ENCODE peak calls at places on chromosomes 16 and 17, in nine cellular contexts. One of them, this sample, is unnamed.

GRCh38 chr16:75225678-75226515 is 7.1 kb downstream of the CTRB1 start:
- DNase-seq in stimulated activated CD4-positive, alpha-beta T cell treated with anti-CD3 and anti-CD28 coated beads, Interleukin-4, amount 100 ng/mL, for 4 hours: no peak
- DNase-seq in activated CD4-positive, alpha-beta T cell treated with anti-CD3 and anti-CD28 coated beads, Interleukin-2, amount 50 U/mL, for 48 hours: no peak
- DNase-seq in CD4-positive, CD25-positive, alpha-beta regulatory T cell: no peak
- DNase-seq in adipocyte: no peak
- DNase-seq in stromal cell of bone marrow: no peak
- DNase-seq in neural progenitor cell: no peak
- DNase-seq in amniotic epithelial cell: no peak
- DNase-seq in activated naive CD4-positive, alpha-beta T cell treated with anti-CD3 and anti-CD28 coated beads, Interleukin-2, amount 10 ng/mL, durations not matched to agents 7 days and 5 days: no peak
- DNase-seq in this sample: no peak

GRCh38 chr17:67818110-67819002 is 6.9 kb upstream of the BPTF start:
- DNase-seq in stimulated activated CD4-positive, alpha-beta T cell treated with anti-CD3 and anti-CD28 coated beads, Interleukin-4, amount 100 ng/mL, for 4 hours: no peak
- DNase-seq in activated CD4-positive, alpha-beta T cell treated with anti-CD3 and anti-CD28 coated beads, Interleukin-2, amount 50 U/mL, for 48 hours: no peak
- DNase-seq in CD4-positive, CD25-positive, alpha-beta regulatory T cell: no peak
- DNase-seq in adipocyte: no peak
- DNase-seq in stromal cell of bone marrow: no peak
- DNase-seq in neural progenitor cell: no peak
- DNase-seq in amniotic epithelial cell: no peak
- DNase-seq in activated naive CD4-positive, alpha-beta T cell treated with anti-CD3 and anti-CD28 coated beads, Interleukin-2, amount 10 ng/mL, durations not matched to agents 7 days and 5 days: no peak
- DNase-seq in this sample: no peak

GRCh38 chr16:3484328-3485096 is 10.8 kb downstream of the C16orf90 start:
- DNase-seq in stimulated activated CD4-positive, alpha-beta T cell treated with anti-CD3 and anti-CD28 coated beads, Interleukin-4, amount 100 ng/mL, for 4 hours: no peak
- DNase-seq in activated CD4-positive, alpha-beta T cell treated with anti-CD3 and anti-CD28 coated beads, Interleukin-2, amount 50 U/mL, for 48 hours: no peak
- DNase-seq in CD4-positive, CD25-positive, alpha-beta regulatory T cell: no peak
- DNase-seq in adipocyte: no peak
- DNase-seq in stromal cell of bone marrow: no peak
- DNase-seq in neural progenitor cell: no peak
- DNase-seq in amniotic epithelial cell: no peak
- DNase-seq in activated naive CD4-positive, alpha-beta T cell treated with anti-CD3 and anti-CD28 coated beads, Interleukin-2, amount 10 ng/mL, durations not matched to agents 7 days and 5 days: no peak
- DNase-seq in this sample: no peak

GRCh38 chr17:51585514-51586104 is 325.3 kb downstream of the UTP18 start:
- DNase-seq in stimulated activated CD4-positive, alpha-beta T cell treated with anti-CD3 and anti-CD28 coated beads, Interleukin-4, amount 100 ng/mL, for 4 hours: no peak
- DNase-seq in activated CD4-positive, alpha-beta T cell treated with anti-CD3 and anti-CD28 coated beads, Interleukin-2, amount 50 U/mL, for 48 hours: peak; percentile 3
- DNase-seq in CD4-positive, CD25-positive, alpha-beta regulatory T cell: peak; percentile 10
- DNase-seq in adipocyte: no peak
- DNase-seq in stromal cell of bone marrow: no peak
- DNase-seq in neural progenitor cell: peak; percentile 66
- DNase-seq in amniotic epithelial cell: no peak
- DNase-seq in activated naive CD4-positive, alpha-beta T cell treated with anti-CD3 and anti-CD28 coated beads, Interleukin-2, amount 10 ng/mL, durations not matched to agents 7 days and 5 days: no peak
- DNase-seq in this sample: no peak

GRCh38 chr17:19387921-19388521 is 1.0 kb upstream of the MFAP4 start:
- DNase-seq in stimulated activated CD4-positive, alpha-beta T cell treated with anti-CD3 and anti-CD28 coated beads, Interleukin-4, amount 100 ng/mL, for 4 hours: no peak
- DNase-seq in activated CD4-positive, alpha-beta T cell treated with anti-CD3 and anti-CD28 coated beads, Interleukin-2, amount 50 U/mL, for 48 hours: no peak
- DNase-seq in CD4-positive, CD25-positive, alpha-beta regulatory T cell: no peak
- DNase-seq in adipocyte: peak; percentile 84
- DNase-seq in stromal cell of bone marrow: peak; percentile 59
- DNase-seq in neural progenitor cell: no peak
- DNase-seq in amniotic epithelial cell: peak; percentile 77
- DNase-seq in activated naive CD4-positive, alpha-beta T cell treated with anti-CD3 and anti-CD28 coated beads, Interleukin-2, amount 10 ng/mL, durations not matched to agents 7 days and 5 days: no peak
- DNase-seq in this sample: no peak

GRCh38 chr16:88345943-88346560 is 36.7 kb upstream of the ZNF469 start:
- DNase-seq in stimulated activated CD4-positive, alpha-beta T cell treated with anti-CD3 and anti-CD28 coated beads, Interleukin-4, amount 100 ng/mL, for 4 hours: no peak
- DNase-seq in activated CD4-positive, alpha-beta T cell treated with anti-CD3 and anti-CD28 coated beads, Interleukin-2, amount 50 U/mL, for 48 hours: no peak
- DNase-seq in CD4-positive, CD25-positive, alpha-beta regulatory T cell: no peak
- DNase-seq in adipocyte: no peak
- DNase-seq in stromal cell of bone marrow: no peak
- DNase-seq in neural progenitor cell: no peak
- DNase-seq in amniotic epithelial cell: no peak
- DNase-seq in activated naive CD4-positive, alpha-beta T cell treated with anti-CD3 and anti-CD28 coated beads, Interleukin-2, amount 10 ng/mL, durations not matched to agents 7 days and 5 days: no peak
- DNase-seq in this sample: no peak

GRCh38 chr17:27408891-27409290 is 47.4 kb upstream of the KSR1 start:
- DNase-seq in stimulated activated CD4-positive, alpha-beta T cell treated with anti-CD3 and anti-CD28 coated beads, Interleukin-4, amount 100 ng/mL, for 4 hours: no peak
- DNase-seq in activated CD4-positive, alpha-beta T cell treated with anti-CD3 and anti-CD28 coated beads, Interleukin-2, amount 50 U/mL, for 48 hours: no peak
- DNase-seq in CD4-positive, CD25-positive, alpha-beta regulatory T cell: no peak
- DNase-seq in adipocyte: peak; percentile 36
- DNase-seq in stromal cell of bone marrow: peak; percentile 5
- DNase-seq in neural progenitor cell: no peak
- DNase-seq in amniotic epithelial cell: peak; percentile 15
- DNase-seq in activated naive CD4-positive, alpha-beta T cell treated with anti-CD3 and anti-CD28 coated beads, Interleukin-2, amount 10 ng/mL, durations not matched to agents 7 days and 5 days: no peak
- DNase-seq in this sample: no peak

GRCh38 chr17:36608794-36609497 is 7.6 kb downstream of the MRM1 start:
- DNase-seq in stimulated activated CD4-positive, alpha-beta T cell treated with anti-CD3 and anti-CD28 coated beads, Interleukin-4, amount 100 ng/mL, for 4 hours: no peak
- DNase-seq in activated CD4-positive, alpha-beta T cell treated with anti-CD3 and anti-CD28 coated beads, Interleukin-2, amount 50 U/mL, for 48 hours: no peak
- DNase-seq in CD4-positive, CD25-positive, alpha-beta regulatory T cell: peak; percentile 36
- DNase-seq in adipocyte: peak; percentile 77
- DNase-seq in stromal cell of bone marrow: peak; percentile 51
- DNase-seq in neural progenitor cell: peak; percentile 69
- DNase-seq in amniotic epithelial cell: peak; percentile 68
- DNase-seq in activated naive CD4-positive, alpha-beta T cell treated with anti-CD3 and anti-CD28 coated beads, Interleukin-2, amount 10 ng/mL, durations not matched to agents 7 days and 5 days: peak; percentile 37
- DNase-seq in this sample: no peak

GRCh38 chr17:43467981-43468541 is 15.7 kb upstream of the DHX8 start:
- DNase-seq in stimulated activated CD4-positive, alpha-beta T cell treated with anti-CD3 and anti-CD28 coated beads, Interleukin-4, amount 100 ng/mL, for 4 hours: no peak
- DNase-seq in activated CD4-positive, alpha-beta T cell treated with anti-CD3 and anti-CD28 coated beads, Interleukin-2, amount 50 U/mL, for 48 hours: no peak
- DNase-seq in CD4-positive, CD25-positive, alpha-beta regulatory T cell: no peak
- DNase-seq in adipocyte: peak; percentile 96
- DNase-seq in stromal cell of bone marrow: peak; percentile 84
- DNase-seq in neural progenitor cell: peak; percentile 16
- DNase-seq in amniotic epithelial cell: peak; percentile 72
- DNase-seq in activated naive CD4-positive, alpha-beta T cell treated with anti-CD3 and anti-CD28 coated beads, Interleukin-2, amount 10 ng/mL, durations not matched to agents 7 days and 5 days: no peak
- DNase-seq in this sample: no peak

GRCh38 chr16:57611184-57611583 is 17.2 kb upstream of the ADGRG1 start:
- DNase-seq in stimulated activated CD4-positive, alpha-beta T cell treated with anti-CD3 and anti-CD28 coated beads, Interleukin-4, amount 100 ng/mL, for 4 hours: no peak
- DNase-seq in activated CD4-positive, alpha-beta T cell treated with anti-CD3 and anti-CD28 coated beads, Interleukin-2, amount 50 U/mL, for 48 hours: no peak
- DNase-seq in CD4-positive, CD25-positive, alpha-beta regulatory T cell: peak; percentile 18
- DNase-seq in adipocyte: peak; percentile 35
- DNase-seq in stromal cell of bone marrow: no peak
- DNase-seq in neural progenitor cell: no peak
- DNase-seq in amniotic epithelial cell: peak; percentile 43
- DNase-seq in activated naive CD4-positive, alpha-beta T cell treated with anti-CD3 and anti-CD28 coated beads, Interleukin-2, amount 10 ng/mL, durations not matched to agents 7 days and 5 days: no peak
- DNase-seq in this sample: no peak

GRCh38 chr17:335691-336090 is 16.9 kb downstream of the RPH3AL start:
- DNase-seq in stimulated activated CD4-positive, alpha-beta T cell treated with anti-CD3 and anti-CD28 coated beads, Interleukin-4, amount 100 ng/mL, for 4 hours: no peak
- DNase-seq in activated CD4-positive, alpha-beta T cell treated with anti-CD3 and anti-CD28 coated beads, Interleukin-2, amount 50 U/mL, for 48 hours: no peak
- DNase-seq in CD4-positive, CD25-positive, alpha-beta regulatory T cell: no peak
- DNase-seq in adipocyte: no peak
- DNase-seq in stromal cell of bone marrow: no peak
- DNase-seq in neural progenitor cell: peak; percentile 47
- DNase-seq in amniotic epithelial cell: no peak
- DNase-seq in activated naive CD4-positive, alpha-beta T cell treated with anti-CD3 and anti-CD28 coated beads, Interleukin-2, amount 10 ng/mL, durations not matched to agents 7 days and 5 days: no peak
- DNase-seq in this sample: no peak

GRCh38 chr17:69415431-69415830 is 934 bp downstream of the MAP2K6 start:
- DNase-seq in stimulated activated CD4-positive, alpha-beta T cell treated with anti-CD3 and anti-CD28 coated beads, Interleukin-4, amount 100 ng/mL, for 4 hours: no peak
- DNase-seq in activated CD4-positive, alpha-beta T cell treated with anti-CD3 and anti-CD28 coated beads, Interleukin-2, amount 50 U/mL, for 48 hours: no peak
- DNase-seq in CD4-positive, CD25-positive, alpha-beta regulatory T cell: no peak
- DNase-seq in adipocyte: no peak
- DNase-seq in stromal cell of bone marrow: no peak
- DNase-seq in neural progenitor cell: no peak
- DNase-seq in amniotic epithelial cell: no peak
- DNase-seq in activated naive CD4-positive, alpha-beta T cell treated with anti-CD3 and anti-CD28 coated beads, Interleukin-2, amount 10 ng/mL, durations not matched to agents 7 days and 5 days: no peak
- DNase-seq in this sample: no peak

GRCh38 chr16:47644166-47644565 is 183.0 kb downstream of the PHKB start:
- DNase-seq in stimulated activated CD4-positive, alpha-beta T cell treated with anti-CD3 and anti-CD28 coated beads, Interleukin-4, amount 100 ng/mL, for 4 hours: no peak
- DNase-seq in activated CD4-positive, alpha-beta T cell treated with anti-CD3 and anti-CD28 coated beads, Interleukin-2, amount 50 U/mL, for 48 hours: no peak
- DNase-seq in CD4-positive, CD25-positive, alpha-beta regulatory T cell: no peak
- DNase-seq in adipocyte: peak; percentile 68
- DNase-seq in stromal cell of bone marrow: peak; percentile 44
- DNase-seq in neural progenitor cell: no peak
- DNase-seq in amniotic epithelial cell: peak; percentile 79
- DNase-seq in activated naive CD4-positive, alpha-beta T cell treated with anti-CD3 and anti-CD28 coated beads, Interleukin-2, amount 10 ng/mL, durations not matched to agents 7 days and 5 days: no peak
- DNase-seq in this sample: no peak

This sample was measured in central memory CD4-positive, alpha-beta T cell.